ENCODE peak calls at places on chromosomes 1 and 21, in seven cellular contexts. Z is OCI-LY7, W is astrocyte, I is GM23248, A is Karpas-422, B is H9, C is hepatocyte. P is an unnamed sample. For H4K20me1, the result is how much of the 10 kb centered on the place peaks cover.

GRCh38 chr1:150931773-150932172 is 5.6 kb downstream of the SETDB1 start:
- DNase-seq in C (no peak), B (no peak), Z (peak), I (peak), A (peak), W (peak), P (peak)

GRCh38 chr1:111571987-111572386 is 47.6 kb upstream of the RAP1A start:
- DNase-seq in B (no peak), C (no peak), Z (no peak), I (peak), A (no peak), W (peak), P (peak)

GRCh38 chr1:32893198-32894018 is 7.1 kb downstream of the HPCA start:
- DNase-seq in B (peak), A (no peak), Z (peak), I (peak), W (peak), C (peak), P (peak)

GRCh38 chr1:66402194-66402593 is 131.8 kb upstream of the SGIP1 start:
- DNase-seq in I (peak), W (no peak), B (no peak), C (no peak), A (peak), Z (peak), P (no peak)

GRCh38 chr1:220565670-220566069 is 37.7 kb downstream of the MARK1 start:
- DNase-seq in A (no peak), Z (no peak), C (no peak), I (no peak), B (no peak), W (no peak), P (no peak)

GRCh38 chr1:151370211-151370911 is 2.1 kb downstream of the SELENBP1 start:
- DNase-seq in C (no peak), A (no peak), W (no peak), Z (no peak), B (no peak), I (no peak), P (no peak)

GRCh38 chr1:153355445-153356071 is 2.1 kb upstream of the S100A9 start:
- DNase-seq in Z (peak), C (peak), W (peak), B (peak), A (peak), I (peak), P (peak)

GRCh38 chr1:94069649-94070285 is 51.2 kb downstream of the ABCA4 start:
- DNase-seq in C (no peak), B (no peak), Z (no peak), W (no peak), A (no peak), I (no peak), P (peak)

GRCh38 chr1:62314951-62315350 is 4.3 kb downstream of the KANK4 start:
- DNase-seq in Z (no peak), A (no peak), C (no peak), B (no peak), W (no peak), I (no peak), P (no peak)

GRCh38 chr1:876428-876827 is 47.3 kb upstream of the SAMD11 start:
- DNase-seq in Z (no peak), W (no peak), B (no peak), I (peak), C (no peak), A (no peak), P (no peak)

GRCh38 chr1:155740995-155741394 is 52.1 kb downstream of the DAP3 start:
- DNase-seq in W (no peak), I (no peak), C (no peak), B (no peak), Z (no peak), A (no peak), P (no peak)

GRCh38 chr1:193566735-193567134 is 380.3 kb upstream of the B3GALT2 start:
- DNase-seq in B (no peak), A (no peak), W (no peak), Z (no peak), I (no peak), C (no peak), P (no peak)

GRCh38 chr1:172641492-172641891 is 17.4 kb upstream of the FASLG start:
- DNase-seq in C (no peak), B (no peak), Z (no peak), A (no peak), W (no peak), I (no peak), P (no peak)

GRCh38 chr1:67563684-67564083 is 121.3 kb upstream of the GADD45A start:
- DNase-seq in W (no peak), Z (no peak), I (no peak), A (no peak), B (no peak), C (no peak), P (no peak)

GRCh38 chr1:65429806-65430205 is 9.3 kb downstream of the LEPR start:
- DNase-seq in A (no peak), Z (no peak), B (no peak), W (peak), I (peak), C (no peak), P (peak)

GRCh38 chr1:44547837-44548236 is 126.4 kb downstream of the TMEM53 start:
- DNase-seq in C (no peak), I (no peak), A (no peak), B (no peak), W (no peak), Z (no peak), P (no peak)
- H3K27ac ChIP-seq in C (no peak), I (no peak), A (no peak), B (no peak), W (no peak), Z (no peak), P (no peak)

DNA sequence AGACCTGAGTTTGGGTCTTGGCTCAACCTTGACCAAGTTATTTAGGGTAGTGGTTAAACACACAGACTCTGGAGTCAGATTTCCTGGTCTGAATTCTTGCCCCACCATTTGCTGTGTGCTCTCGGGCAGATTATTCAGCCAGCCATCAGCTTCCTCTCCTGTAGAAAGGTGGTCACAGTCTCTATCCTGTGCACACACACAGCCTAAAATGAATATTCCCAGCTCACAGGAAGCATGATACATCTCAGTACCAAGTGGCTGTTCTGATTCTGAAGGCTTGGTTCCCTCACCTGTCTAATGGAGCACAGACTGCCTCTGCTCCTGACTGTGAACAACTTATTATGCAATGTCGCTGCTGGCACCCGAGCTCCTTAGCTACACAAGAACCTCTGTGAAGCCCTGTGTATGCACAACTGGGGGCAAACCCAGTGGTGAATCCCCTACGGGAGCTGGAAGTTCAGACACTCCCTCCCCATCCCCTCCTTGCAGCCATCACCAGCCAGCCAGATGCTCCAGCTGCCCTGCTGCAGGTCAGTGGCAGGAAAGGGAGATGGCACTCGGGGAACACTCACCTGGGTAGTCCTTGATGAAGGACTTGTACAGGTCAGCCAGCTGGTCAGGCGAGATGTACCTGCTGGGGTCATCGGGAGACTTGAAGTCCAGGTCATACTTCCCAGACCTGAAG is 13.6 kb downstream of the ENO1 start:
- DNase-seq in I (no peak), B (no peak), W (no peak), Z (no peak), C (no peak), A (peak), P (no peak)
- H4K20me1 ChIP-seq in I (under half), B (under half), W (half or more), Z (under half), C (under half), A (half or more), P (half or more)

GRCh38 chr21:20822559-20823133 is 175.6 kb upstream of the NCAM2 start:
- DNase-seq in I (no peak), Z (no peak), W (no peak), C (no peak), B (no peak), A (no peak), P (no peak)
- H3K27ac ChIP-seq in I (no peak), Z (no peak), W (no peak), C (no peak), B (no peak), A (no peak), P (no peak)

GRCh38 chr21:44316277-44316900 is 16.5 kb downstream of the PFKL start:
- DNase-seq in B (no peak), Z (no peak), W (no peak), A (no peak), C (no peak), I (no peak), P (no peak)

GRCh38 chr21:44317241-44317782 is 17.5 kb downstream of the PFKL start:
- DNase-seq in A (no peak), B (no peak), W (no peak), I (no peak), C (no peak), Z (no peak), P (no peak)

GRCh38 chr21:44314561-44314960 is 14.7 kb downstream of the PFKL start:
- DNase-seq in W (no peak), I (no peak), C (no peak), A (no peak), Z (no peak), B (no peak), P (no peak)

GRCh38 chr21:44314128-44314527 is 14.3 kb downstream of the PFKL start:
- DNase-seq in B (no peak), Z (no peak), C (no peak), I (no peak), W (no peak), A (no peak), P (no peak)

DNA sequence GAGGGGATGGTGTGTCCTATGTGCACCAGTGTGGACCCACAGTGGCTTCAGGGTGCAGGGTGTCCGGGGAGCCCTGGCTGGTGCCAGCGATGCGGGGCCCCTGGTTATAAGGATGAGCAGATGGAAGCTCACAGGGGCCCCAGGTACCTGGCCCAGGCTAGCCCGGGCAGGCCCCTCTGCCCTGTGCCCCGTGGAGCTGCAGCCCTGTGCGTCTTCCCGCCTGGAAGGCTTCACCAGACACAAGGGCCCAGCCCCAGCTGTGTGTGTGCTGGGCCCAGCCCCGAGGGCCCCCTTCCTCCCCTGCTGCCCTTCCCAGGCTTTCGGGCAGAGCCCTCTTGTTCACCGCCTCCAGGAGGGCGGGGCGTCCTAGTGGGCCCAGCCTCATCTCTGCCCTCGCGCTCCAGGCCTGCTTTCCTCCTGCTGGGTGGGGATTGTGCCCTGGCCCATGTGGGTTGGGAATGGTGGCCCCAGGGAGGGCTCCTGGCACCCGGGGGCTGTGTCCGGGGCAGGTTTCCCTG is 15.9 kb downstream of the PFKL start:
- DNase-seq in I (no peak), C (no peak), W (no peak), A (no peak), Z (no peak), B (no peak), P (no peak)
- H4K20me1 ChIP-seq in I (under half), C (under half), W (under half), A (under half), Z (under half), B (under half), P (under half)

DNA sequence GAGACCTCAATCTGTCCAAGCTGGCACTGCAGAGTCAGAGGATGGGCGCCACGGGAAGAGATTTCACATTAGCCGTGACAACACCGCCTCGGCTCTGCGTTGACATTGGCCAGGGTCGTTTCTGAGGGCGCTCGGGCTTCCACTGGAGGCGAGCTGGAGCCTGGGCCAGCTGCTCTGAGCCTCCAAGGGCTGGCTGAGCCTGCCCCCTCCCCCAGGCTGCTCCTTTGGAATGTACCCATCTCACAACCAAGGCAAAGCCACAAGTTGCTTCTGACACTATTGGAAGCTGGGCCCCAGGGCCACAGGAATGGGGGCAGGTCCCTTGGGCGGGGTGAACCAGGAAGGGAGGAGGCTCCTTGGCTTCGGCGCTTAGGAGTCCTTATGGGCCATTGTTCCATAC is 12.7 kb downstream of the GPR3 start:
- DNase-seq in Z (no peak), W (peak), C (no peak), I (peak), A (no peak), B (peak), P (peak)
- H3K27ac ChIP-seq in Z (peak), W (no peak), C (no peak), I (peak), A (no peak), B (no peak), P (no peak)

GRCh38 chr1:54764922-54765561 is 719 bp upstream of the PARS2 start:
- DNase-seq in C (no peak), B (no peak), I (no peak), A (no peak), W (no peak), Z (no peak), P (no peak)
- H4K20me1 ChIP-seq in C (under half), B (under half), I (under half), A (under half), W (under half), Z (under half), P (under half)